ENCODE peak calls at places on chromosome 15, in seven cellular contexts. F is GM12878, D is IMR-90, U is A549, E is SK-N-SH, R is K562, C is HepG2. A is an unnamed sample.

GRCh38 chr15:67587754-67588153 is 45.3 kb downstream of the MAP2K5 start:
- DNase-seq in F (no peak), D (no peak), U (no peak), E (no peak), R (no peak), C (no peak), A (no peak)

GRCh38 chr15:68729789-68730201 is 90.9 kb downstream of the ANP32A start:
- DNase-seq in F (no peak), D (peak; percentile 33), U (no peak), E (no peak), R (no peak), C (no peak), A (no peak)

GRCh38 chr15:84765675-84766074 is 17.3 kb downstream of the ZNF592 start:
- DNase-seq in F (no peak), D (no peak), U (no peak), E (no peak), R (no peak), C (no peak), A (no peak)

GRCh38 chr15:31197497-31198414 is 96.2 kb upstream of the TRPM1 start:
- DNase-seq in F (peak; percentile 47), D (no peak), U (peak; percentile 62), E (peak; percentile 60), R (peak; percentile 55), C (peak; percentile 33), A (peak; percentile 44)

GRCh38 chr15:101382544-101382943 is 87.5 kb upstream of the SNRPA1 start:
- DNase-seq in F (no peak), D (no peak), U (no peak), E (no peak), R (no peak), C (no peak), A (no peak)

GRCh38 chr15:66288796-66289195 is 4.6 kb upstream of the DIS3L start:
- DNase-seq in F (no peak), D (peak; percentile 61), U (no peak), E (peak; percentile 49), R (no peak), C (no peak), A (no peak)

GRCh38 chr15:84666373-84666772 is 8.4 kb upstream of the NMB start:
- DNase-seq in F (no peak), D (no peak), U (no peak), E (no peak), R (no peak), C (no peak), A (no peak)

GRCh38 chr15:90184119-90184785 is 16.9 kb upstream of the SEMA4B start:
- DNase-seq in F (peak; percentile 76), D (no peak), U (peak; percentile 94), E (no peak), R (peak; percentile 84), C (peak; percentile 24), A (no peak)

GRCh38 chr15:90441011-90441410 is 53.0 kb downstream of the IQGAP1 start:
- DNase-seq in F (no peak), D (no peak), U (no peak), E (no peak), R (no peak), C (no peak), A (no peak)

GRCh38 chr15:84992157-84992940 is 10.7 kb downstream of the PDE8A start:
- DNase-seq in F (no peak), D (peak; percentile 87), U (peak; percentile 76), E (no peak), R (no peak), C (peak; percentile 49), A (peak; percentile 26)

GRCh38 chr15:85316244-85316934 is 64.0 kb upstream of the AKAP13 start:
- DNase-seq in F (no peak), D (peak; percentile 53), U (peak; percentile 27), E (no peak), R (no peak), C (peak; percentile 14), A (no peak)

GRCh38 chr15:92467245-92467644 is 73.6 kb downstream of the ST8SIA2 start:
- DNase-seq in F (no peak), D (no peak), U (no peak), E (no peak), R (no peak), C (no peak), A (no peak)

GRCh38 chr15:89136818-89137772 is 48.8 kb downstream of the ABHD2 start:
- DNase-seq in F (no peak), D (peak; percentile 33), U (no peak), E (no peak), R (no peak), C (peak; percentile 95), A (no peak)

GRCh38 chr15:88040516-88040915 is 216.0 kb downstream of the NTRK3 start:
- DNase-seq in F (no peak), D (no peak), U (no peak), E (no peak), R (no peak), C (no peak), A (no peak)

GRCh38 chr15:92968926-92969664 is 69.0 kb downstream of the CHD2 start:
- DNase-seq in F (no peak), D (no peak), U (peak; percentile 22), E (no peak), R (no peak), C (no peak), A (no peak)

GRCh38 chr15:61063875-61064320 is 165.2 kb downstream of the RORA start:
- DNase-seq in F (no peak), D (no peak), U (no peak), E (no peak), R (no peak), C (no peak), A (no peak)

GRCh38 chr15:85793641-85794597 is 806 bp downstream of the KLHL25 start:
- DNase-seq in F (no peak), D (peak; percentile 15), U (no peak), E (peak; percentile 73), R (no peak), C (peak; percentile 28), A (no peak)

GRCh38 chr15:85753791-85754452 is 40.8 kb downstream of the KLHL25 start:
- DNase-seq in F (no peak), D (no peak), U (no peak), E (no peak), R (no peak), C (no peak), A (no peak)

GRCh38 chr15:68679961-68680371 is 101.2 kb downstream of the CORO2B start:
- DNase-seq in F (no peak), D (no peak), U (no peak), E (no peak), R (no peak), C (no peak), A (no peak)

GRCh38 chr15:66085128-66085527 is 168.4 kb downstream of the MEGF11 start:
- DNase-seq in F (no peak), D (no peak), U (peak; percentile 18), E (no peak), R (no peak), C (peak; percentile 31), A (peak; percentile 79)

GRCh38 chr15:80497221-80497620 is 93.0 kb downstream of the ARNT2 start:
- DNase-seq in F (no peak), D (no peak), U (no peak), E (no peak), R (no peak), C (no peak), A (peak; percentile 4)

GRCh38 chr15:74200871-74201419 is 1.6 kb downstream of the STRA6 start:
- DNase-seq in F (no peak), D (peak; percentile 52), U (peak; percentile 30), E (peak; percentile 56), R (no peak), C (no peak), A (no peak)

GRCh38 chr15:61834076-61834697 is 226.1 kb downstream of the VPS13C start:
- DNase-seq in F (no peak), D (peak; percentile 72), U (peak; percentile 82), E (peak; percentile 75), R (peak; percentile 68), C (peak; percentile 34), A (peak; percentile 96)

GRCh38 chr15:94182883-94183282 is 48.5 kb upstream of the MCTP2 start:
- DNase-seq in F (no peak), D (no peak), U (no peak), E (no peak), R (no peak), C (no peak), A (no peak)

GRCh38 chr15:66714543-66714981 is 12.5 kb downstream of the SMAD6 start:
- DNase-seq in F (no peak), D (peak; percentile 69), U (no peak), E (no peak), R (no peak), C (no peak), A (no peak)

GRCh38 chr15:39974656-39975230 is 40.8 kb downstream of the EIF2AK4 start:
- DNase-seq in F (no peak), D (peak; percentile 24), U (no peak), E (no peak), R (no peak), C (no peak), A (no peak)
- TF ChIP-seq RFX5 in F (no peak), D (no peak), U (no peak), E (no peak), R (no peak), C (no peak), A (no peak)

GRCh38 chr15:95405447-95405846 is 925.1 kb upstream of the NR2F2 start:
- DNase-seq in F (no peak), D (peak; percentile 62), U (no peak), E (no peak), R (no peak), C (no peak), A (no peak)
- TF ChIP-seq RFX5 in F (no peak), D (no peak), U (no peak), E (no peak), R (no peak), C (no peak), A (no peak)

DNA sequence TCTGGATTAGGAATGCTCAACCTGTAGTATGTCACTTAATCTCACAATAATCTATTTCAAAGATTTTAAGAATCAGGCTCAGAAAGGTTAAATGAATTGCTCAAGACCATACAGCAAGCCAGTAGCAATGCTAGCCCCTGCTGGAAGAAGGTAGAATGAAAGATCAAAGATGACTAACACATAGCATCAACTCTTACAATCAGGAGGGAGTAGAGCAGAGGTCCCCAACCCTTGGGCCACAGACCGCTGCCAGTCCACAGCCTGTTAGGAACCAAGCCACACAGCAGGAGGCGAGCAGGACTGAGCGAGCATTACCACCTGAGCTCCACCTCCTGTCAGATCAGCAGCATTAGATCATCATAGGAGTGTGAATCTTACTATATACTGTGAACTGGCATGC is 15.5 kb upstream of the GATM start:
- DNase-seq in F (no peak), D (no peak), U (peak; percentile 28), E (no peak), R (no peak), C (peak; percentile 59), A (no peak)
- TF ChIP-seq RFX5 in F (no peak), D (no peak), U (no peak), E (no peak), R (no peak), C (no peak), A (no peak)

DNA sequence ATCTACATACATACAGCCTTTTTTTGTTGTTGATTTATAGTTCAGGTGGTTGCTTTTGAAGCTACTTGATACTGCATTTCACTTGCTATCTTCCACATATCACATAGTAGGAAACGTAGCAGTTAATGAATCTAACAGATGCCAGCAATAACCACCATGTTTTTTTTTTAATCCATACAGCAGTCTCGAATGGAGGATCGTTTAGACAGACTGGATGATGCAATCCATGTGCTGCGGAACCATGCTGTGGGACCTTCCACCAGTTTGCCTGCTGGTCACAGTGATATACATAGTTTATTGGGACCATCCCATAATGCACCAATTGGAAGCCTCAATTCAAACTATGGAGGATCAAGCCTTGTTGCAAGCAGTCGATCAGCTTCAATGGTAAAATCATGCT is 123.2 kb upstream of the CGNL1 start:
- DNase-seq in F (no peak), D (no peak), U (no peak), E (no peak), R (peak; percentile 16), C (no peak), A (no peak)
- TF ChIP-seq RFX5 in F (no peak), D (no peak), U (no peak), E (no peak), R (no peak), C (no peak), A (no peak)

GRCh38 chr15:26156041-26156440 is 292.9 kb upstream of the ATP10A start:
- DNase-seq in F (no peak), D (no peak), U (no peak), E (no peak), R (no peak), C (no peak), A (no peak)
- TF ChIP-seq RFX5 in F (no peak), D (no peak), U (no peak), E (no peak), R (no peak), C (no peak), A (no peak)